ENCODE peak calls at places on chromosome 22, in seven cellular contexts. One of them, this sample, is unnamed.

GRCh38 chr22:29661355-29661754 is 57.9 kb downstream of the NF2 start:
- DNase-seq in AG09319: peak
- DNase-seq in heart right ventricle: no peak
- DNase-seq in H9: no peak
- DNase-seq in OCI-LY7: no peak
- DNase-seq in upper lobe of right lung: no peak
- DNase-seq in osteoblast: peak
- DNase-seq in this sample: no peak

GRCh38 chr22:31085493-31085824 is 4.3 kb downstream of the SMTN start:
- DNase-seq in upper lobe of right lung: no peak
- DNase-seq in H9: no peak
- DNase-seq in AG09319: no peak
- DNase-seq in heart right ventricle: peak
- DNase-seq in OCI-LY7: no peak
- DNase-seq in osteoblast: peak
- DNase-seq in this sample: no peak

GRCh38 chr22:50218996-50219727 is 18.4 kb downstream of the SELENOO start:
- DNase-seq in H9: peak
- DNase-seq in upper lobe of right lung: peak
- DNase-seq in osteoblast: peak
- DNase-seq in OCI-LY7: no peak
- DNase-seq in heart right ventricle: peak
- DNase-seq in AG09319: peak
- DNase-seq in this sample: no peak

GRCh38 chr22:32333141-32333768 is 24.4 kb upstream of the RFPL3 start:
- DNase-seq in OCI-LY7: no peak
- DNase-seq in H9: peak
- DNase-seq in osteoblast: no peak
- DNase-seq in upper lobe of right lung: peak
- DNase-seq in AG09319: no peak
- DNase-seq in heart right ventricle: no peak
- DNase-seq in this sample: no peak

GRCh38 chr22:31089101-31090100 is 8.3 kb downstream of the SMTN start:
- DNase-seq in OCI-LY7: peak
- DNase-seq in AG09319: no peak
- DNase-seq in heart right ventricle: peak
- DNase-seq in H9: no peak
- DNase-seq in upper lobe of right lung: no peak
- DNase-seq in osteoblast: peak
- DNase-seq in this sample: peak

GRCh38 chr22:30910358-30910757 is 58.2 kb downstream of the MORC2 start:
- DNase-seq in heart right ventricle: no peak
- DNase-seq in AG09319: no peak
- DNase-seq in upper lobe of right lung: no peak
- DNase-seq in OCI-LY7: no peak
- DNase-seq in H9: no peak
- DNase-seq in osteoblast: no peak
- DNase-seq in this sample: no peak

GRCh38 chr22:32990187-32990586 is 68.0 kb downstream of the SYN3 start:
- DNase-seq in AG09319: no peak
- DNase-seq in H9: no peak
- DNase-seq in osteoblast: no peak
- DNase-seq in OCI-LY7: no peak
- DNase-seq in upper lobe of right lung: no peak
- DNase-seq in heart right ventricle: no peak
- DNase-seq in this sample: no peak

GRCh38 chr22:21734540-21735197 is 925 bp downstream of the YPEL1 start:
- DNase-seq in osteoblast: no peak
- DNase-seq in AG09319: no peak
- DNase-seq in H9: no peak
- DNase-seq in OCI-LY7: peak
- DNase-seq in upper lobe of right lung: no peak
- DNase-seq in heart right ventricle: no peak
- DNase-seq in this sample: no peak

GRCh38 chr22:20571531-20572007 is 64.2 kb downstream of the MED15 start:
- DNase-seq in upper lobe of right lung: no peak
- DNase-seq in H9: peak
- DNase-seq in heart right ventricle: peak
- DNase-seq in osteoblast: peak
- DNase-seq in AG09319: no peak
- DNase-seq in OCI-LY7: peak
- DNase-seq in this sample: peak

GRCh38 chr22:44704159-44705021 is 2.4 kb downstream of the PRR5 start:
- DNase-seq in upper lobe of right lung: no peak
- DNase-seq in heart right ventricle: no peak
- DNase-seq in H9: no peak
- DNase-seq in OCI-LY7: no peak
- DNase-seq in osteoblast: peak
- DNase-seq in AG09319: no peak
- DNase-seq in this sample: no peak

GRCh38 chr22:44703269-44703870 is 1.4 kb downstream of the PRR5 start:
- DNase-seq in heart right ventricle: no peak
- DNase-seq in AG09319: no peak
- DNase-seq in osteoblast: peak
- DNase-seq in OCI-LY7: no peak
- DNase-seq in upper lobe of right lung: no peak
- DNase-seq in H9: no peak
- DNase-seq in this sample: no peak

GRCh38 chr22:44701187-44701586 is 817 bp upstream of the PRR5 start:
- DNase-seq in OCI-LY7: no peak
- DNase-seq in heart right ventricle: no peak
- DNase-seq in AG09319: no peak
- DNase-seq in osteoblast: no peak
- DNase-seq in upper lobe of right lung: no peak
- DNase-seq in H9: no peak
- DNase-seq in this sample: no peak

GRCh38 chr22:44701824-44702478 is at the start of gene PRR5:
- DNase-seq in upper lobe of right lung: peak
- DNase-seq in AG09319: peak
- DNase-seq in heart right ventricle: peak
- DNase-seq in OCI-LY7: peak
- DNase-seq in osteoblast: peak
- DNase-seq in H9: peak
- DNase-seq in this sample: peak

DNA sequence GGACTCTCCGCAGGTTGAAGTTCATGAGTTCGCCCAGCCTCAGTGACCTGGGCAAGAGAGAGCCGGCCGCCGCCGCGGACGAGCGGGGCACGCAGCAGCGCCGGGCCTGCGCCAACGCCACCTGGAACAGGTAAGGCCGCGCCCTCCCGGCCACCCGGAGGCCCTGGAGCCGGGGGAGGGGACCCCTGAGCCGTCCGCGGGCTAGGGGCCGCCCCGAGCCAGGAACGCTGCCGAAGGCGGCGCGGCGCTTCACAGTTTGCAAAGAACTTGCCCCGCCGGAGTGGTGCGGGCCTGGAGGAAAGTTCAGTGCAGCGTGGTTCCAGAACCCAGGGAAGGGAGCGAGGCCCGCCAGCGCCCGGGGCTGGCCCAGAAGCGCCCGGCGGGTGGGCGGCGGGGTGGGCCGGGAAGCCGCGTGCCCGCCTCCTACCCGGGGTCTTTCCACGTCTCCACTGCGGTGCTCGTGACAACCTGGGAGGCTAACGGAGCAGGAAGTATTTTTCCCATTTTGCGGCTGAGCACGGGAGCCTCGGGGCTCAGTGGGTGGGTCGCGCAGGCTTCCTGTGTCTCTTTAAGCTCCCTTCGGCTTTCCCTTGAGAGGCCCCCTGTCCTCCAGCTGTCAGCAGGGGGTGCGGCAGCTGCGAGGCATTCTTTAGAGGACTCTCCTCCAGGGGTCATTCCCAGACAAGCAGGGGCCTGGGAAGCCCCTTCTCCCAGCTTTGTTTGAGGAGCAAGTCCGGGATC is 645 bp downstream of the PRR5 start:
- DNase-seq in OCI-LY7: no peak
- DNase-seq in H9: peak
- DNase-seq in upper lobe of right lung: peak
- DNase-seq in AG09319: no peak
- DNase-seq in heart right ventricle: no peak
- DNase-seq in osteoblast: peak
- DNase-seq in this sample: no peak
- TF ChIP-seq CTCF in OCI-LY7: no peak
- TF ChIP-seq CTCF in H9: no peak
- TF ChIP-seq CTCF in upper lobe of right lung: no peak
- TF ChIP-seq CTCF in AG09319: no peak
- TF ChIP-seq CTCF in heart right ventricle: no peak
- TF ChIP-seq CTCF in osteoblast: peak
- TF ChIP-seq CTCF in this sample: no peak

GRCh38 chr22:43827926-43828710 is 16.0 kb upstream of the EFCAB6 start:
- DNase-seq in upper lobe of right lung: no peak
- DNase-seq in OCI-LY7: no peak
- DNase-seq in heart right ventricle: no peak
- DNase-seq in osteoblast: peak
- DNase-seq in H9: peak
- DNase-seq in AG09319: no peak
- DNase-seq in this sample: no peak
- TF ChIP-seq CTCF in upper lobe of right lung: no peak
- TF ChIP-seq CTCF in OCI-LY7: no peak
- TF ChIP-seq CTCF in heart right ventricle: no peak
- TF ChIP-seq CTCF in osteoblast: peak
- TF ChIP-seq CTCF in H9: no peak
- TF ChIP-seq CTCF in AG09319: no peak
- TF ChIP-seq CTCF in this sample: no peak

GRCh38 chr22:41092847-41093371 is 517 bp downstream of the EP300 start:
- DNase-seq in AG09319: no peak
- DNase-seq in heart right ventricle: peak
- DNase-seq in upper lobe of right lung: peak
- DNase-seq in OCI-LY7: peak
- DNase-seq in osteoblast: peak
- DNase-seq in H9: no peak
- DNase-seq in this sample: peak
- TF ChIP-seq CTCF in AG09319: no peak
- TF ChIP-seq CTCF in heart right ventricle: no peak
- TF ChIP-seq CTCF in upper lobe of right lung: no peak
- TF ChIP-seq CTCF in OCI-LY7: peak
- TF ChIP-seq CTCF in osteoblast: no peak
- TF ChIP-seq CTCF in H9: no peak
- TF ChIP-seq CTCF in this sample: no peak

GRCh38 chr22:36680038-36680437 is 23.5 kb downstream of the CACNG2 start:
- DNase-seq in heart right ventricle: no peak
- DNase-seq in OCI-LY7: no peak
- DNase-seq in upper lobe of right lung: no peak
- DNase-seq in osteoblast: no peak
- DNase-seq in H9: no peak
- DNase-seq in AG09319: no peak
- DNase-seq in this sample: no peak

GRCh38 chr22:36682835-36683234 is 20.7 kb downstream of the CACNG2 start:
- DNase-seq in upper lobe of right lung: no peak
- DNase-seq in OCI-LY7: no peak
- DNase-seq in osteoblast: no peak
- DNase-seq in H9: no peak
- DNase-seq in AG09319: no peak
- DNase-seq in heart right ventricle: no peak
- DNase-seq in this sample: no peak

GRCh38 chr22:36673821-36674220 is 29.7 kb downstream of the CACNG2 start:
- DNase-seq in H9: no peak
- DNase-seq in osteoblast: no peak
- DNase-seq in heart right ventricle: no peak
- DNase-seq in OCI-LY7: no peak
- DNase-seq in AG09319: no peak
- DNase-seq in upper lobe of right lung: no peak
- DNase-seq in this sample: no peak

GRCh38 chr22:36678477-36678876 is 25.1 kb downstream of the CACNG2 start:
- DNase-seq in upper lobe of right lung: no peak
- DNase-seq in H9: no peak
- DNase-seq in osteoblast: no peak
- DNase-seq in heart right ventricle: no peak
- DNase-seq in OCI-LY7: no peak
- DNase-seq in AG09319: no peak
- DNase-seq in this sample: no peak
- TF ChIP-seq CTCF in upper lobe of right lung: no peak
- TF ChIP-seq CTCF in H9: no peak
- TF ChIP-seq CTCF in osteoblast: no peak
- TF ChIP-seq CTCF in heart right ventricle: no peak
- TF ChIP-seq CTCF in OCI-LY7: no peak
- TF ChIP-seq CTCF in AG09319: no peak
- TF ChIP-seq CTCF in this sample: no peak

GRCh38 chr22:37330200-37331033 is 48.1 kb downstream of the CYTH4 start:
- DNase-seq in upper lobe of right lung: peak
- DNase-seq in H9: peak
- DNase-seq in osteoblast: peak
- DNase-seq in AG09319: no peak
- DNase-seq in heart right ventricle: no peak
- DNase-seq in OCI-LY7: peak
- DNase-seq in this sample: peak
- TF ChIP-seq CTCF in upper lobe of right lung: no peak
- TF ChIP-seq CTCF in H9: peak
- TF ChIP-seq CTCF in osteoblast: peak
- TF ChIP-seq CTCF in AG09319: no peak
- TF ChIP-seq CTCF in heart right ventricle: no peak
- TF ChIP-seq CTCF in OCI-LY7: peak
- TF ChIP-seq CTCF in this sample: peak